ENCODE peak calls at places on chromosome 17, in seven cellular contexts. S, E, D, K, M, Q and I are unnamed samples.
A peak's percentile ranks its signal among the peaks of the same experiment; 100 is the strongest.

GRCh38 chr17:39236981-39237441 is 11.3 kb upstream of the STAC2 start:
- DNase-seq in M (no peak), Q (no peak), K (no peak), D (no peak), E (no peak), S (no peak), I (no peak)

GRCh38 chr17:68542698-68543463 is 30.7 kb downstream of the PRKAR1A start:
- DNase-seq in K (no peak), E (no peak), M (no peak), D (no peak), S (no peak), Q (no peak), I (no peak)

GRCh38 chr17:37037590-37038155 is 88.9 kb downstream of the AATF start:
- DNase-seq in S (no peak), E (no peak), D (no peak), K (no peak), Q (no peak), M (no peak), I (no peak)

GRCh38 chr17:73663614-73664013 is 19.4 kb upstream of the SDK2 start:
- DNase-seq in D (no peak), M (no peak), Q (no peak), E (no peak), S (no peak), K (no peak), I (no peak)

GRCh38 chr17:82838386-82839063 is 1.3 kb downstream of the ZNF750 start:
- DNase-seq in E (no peak), K (no peak), M (no peak), D (peak; percentile 95), Q (peak; percentile 50), S (no peak), I (no peak)

GRCh38 chr17:67575325-67575724 is 142.4 kb upstream of the NOL11 start:
- DNase-seq in K (no peak), M (peak; percentile 78), S (no peak), Q (no peak), E (no peak), D (no peak), I (no peak)

GRCh38 chr17:47792457-47792856 is 29.1 kb downstream of the OSBPL7 start:
- DNase-seq in D (no peak), Q (no peak), S (no peak), K (no peak), E (no peak), M (no peak), I (no peak)

GRCh38 chr17:48175692-48176450 is 68.3 kb downstream of the SNX11 start:
- DNase-seq in D (no peak), S (no peak), M (no peak), Q (no peak), E (no peak), K (no peak), I (no peak)

GRCh38 chr17:67272312-67273050 is 27.5 kb upstream of the HELZ start:
- DNase-seq in Q (no peak), S (no peak), K (no peak), D (no peak), E (no peak), M (no peak), I (no peak)

GRCh38 chr17:74176546-74177001 is 26.9 kb upstream of the RPL38 start:
- DNase-seq in D (peak; percentile 31), Q (peak; percentile 69), M (peak; percentile 35), K (no peak), E (peak; percentile 30), S (peak; percentile 76), I (no peak)

GRCh38 chr17:57004944-57005579 is 27.1 kb downstream of the SCPEP1 start:
- DNase-seq in M (no peak), E (no peak), K (no peak), S (no peak), D (peak; percentile 98), Q (no peak), I (no peak)

GRCh38 chr17:19409066-19409465 is 2.0 kb upstream of the RNF112 start:
- DNase-seq in K (no peak), M (no peak), S (no peak), Q (no peak), D (no peak), E (no peak), I (no peak)

GRCh38 chr17:17722906-17723353 is 41.7 kb downstream of the RAI1 start:
- DNase-seq in M (no peak), E (no peak), K (no peak), D (no peak), S (no peak), Q (no peak), I (no peak)

GRCh38 chr17:71668807-71669206 is 452.0 kb upstream of the SOX9 start:
- DNase-seq in Q (no peak), E (no peak), S (no peak), K (no peak), M (no peak), D (no peak), I (no peak)

GRCh38 chr17:30217054-30217453 is 18.4 kb downstream of the SLC6A4 start:
- DNase-seq in Q (no peak), D (no peak), K (no peak), E (no peak), M (no peak), S (no peak), I (no peak)

GRCh38 chr17:47099451-47099986 is 89.6 kb downstream of the CDC27 start:
- DNase-seq in E (no peak), D (no peak), M (no peak), K (no peak), S (no peak), Q (no peak), I (no peak)

GRCh38 chr17:67525239-67526135 is 148.4 kb downstream of the PITPNC1 start:
- DNase-seq in K (no peak), Q (no peak), E (no peak), S (no peak), D (no peak), M (no peak), I (no peak)

GRCh38 chr17:76732734-76733617 is 4.2 kb downstream of the SRSF2 start:
- DNase-seq in S (no peak), Q (no peak), M (no peak), D (no peak), K (no peak), E (no peak), I (no peak)

GRCh38 chr17:55720917-55721836 is 1.5 kb downstream of the TMEM100 start:
- DNase-seq in Q (no peak), E (no peak), K (no peak), D (no peak), M (no peak), S (no peak), I (no peak)

GRCh38 chr17:29007456-29008455 is 1.9 kb upstream of the SEZ6 start:
- DNase-seq in E (no peak), D (no peak), Q (no peak), K (no peak), M (peak; percentile 76), S (peak; percentile 86), I (no peak)

GRCh38 chr17:66755101-66755943 is 79.6 kb upstream of the CACNG5 start:
- DNase-seq in D (no peak), E (no peak), M (peak; percentile 70), Q (no peak), S (peak; percentile 37), K (no peak), I (no peak)

GRCh38 chr17:56633681-56634080 is 40.2 kb downstream of the NOG start:
- DNase-seq in D (no peak), M (no peak), E (no peak), Q (no peak), K (no peak), S (no peak), I (no peak)

GRCh38 chr17:1058423-1059130 is 61.6 kb downstream of the TIMM22 start:
- DNase-seq in K (no peak), M (peak; percentile 29), E (no peak), S (peak; percentile 73), D (peak; percentile 10), Q (no peak), I (no peak)

GRCh38 chr17:45144199-45145034 is 3.9 kb upstream of the HEXIM1 start:
- DNase-seq in K (no peak), Q (peak; percentile 85), D (no peak), E (peak; percentile 33), M (no peak), S (no peak), I (no peak)

GRCh38 chr17:79732804-79733691 is 2.3 kb downstream of the ENPP7 start:
- DNase-seq in D (peak; percentile 84), K (no peak), M (no peak), E (no peak), Q (no peak), S (no peak), I (no peak)

GRCh38 chr17:16101440-16101839 is 101.8 kb downstream of the TTC19 start:
- DNase-seq in Q (no peak), S (no peak), M (no peak), E (no peak), D (no peak), K (no peak), I (no peak)

GRCh38 chr17:70037498-70037897 is 37.5 kb upstream of the KCNJ16 start:
- DNase-seq in S (no peak), K (no peak), M (no peak), Q (no peak), D (no peak), E (no peak), I (no peak)

GRCh38 chr17:43655702-43656275 is 5.9 kb downstream of the MEOX1 start:
- DNase-seq in D (peak; percentile 80), E (no peak), Q (no peak), S (no peak), K (no peak), M (no peak), I (no peak)

GRCh38 chr17:80822021-80822699 is 169.5 kb upstream of the CHMP6 start:
- DNase-seq in D (no peak), Q (no peak), M (no peak), K (no peak), S (no peak), E (no peak), I (no peak)

GRCh38 chr17:69069289-69069688 is 8.6 kb upstream of the ABCA9 start:
- DNase-seq in S (no peak), K (no peak), M (no peak), D (no peak), Q (no peak), E (no peak), I (no peak)

GRCh38 chr17:36921131-36921851 is 16.0 kb upstream of the LHX1 start:
- DNase-seq in E (no peak), M (peak; percentile 96), Q (no peak), D (no peak), K (no peak), S (peak; percentile 88), I (no peak)

GRCh38 chr17:50037321-50038107 is 18.4 kb upstream of the ITGA3 start:
- DNase-seq in K (no peak), D (no peak), E (peak; percentile 14), M (peak; percentile 73), Q (no peak), S (peak; percentile 90), I (no peak)

GRCh38 chr17:266219-266618 is 84.8 kb upstream of the DOC2B start:
- DNase-seq in K (no peak), M (no peak), D (no peak), S (no peak), Q (peak; percentile 21), E (no peak), I (no peak)

GRCh38 chr17:66426397-66427033 is 124.1 kb downstream of the PRKCA start:
- DNase-seq in E (no peak), D (peak; percentile 22), M (no peak), K (peak; percentile 23), Q (no peak), S (peak; percentile 29), I (no peak)